ENCODE peak calls at places on chromosomes 11 and 22, in six cellular contexts. M is iPS DF 6.9; Z is HT-29; R is stimulated activated CD4-positive, alpha-beta T cell treated with anti-CD3 and anti-CD28 coated beads, TNF-alpha, amount 100 ng/mL, for 4 hours; E is nephron progenitor cell; B is tibial artery. J is an unnamed sample.

GRCh38 chr11:117828641-117829368 is 4.3 kb upstream of the FXYD2 start:
- DNase-seq in M (no peak), Z (no peak), R (peak), E (no peak), B (peak), J (no peak)

GRCh38 chr11:47514825-47515647 is 37.9 kb downstream of the CELF1 start:
- DNase-seq in M (no peak), Z (no peak), R (no peak), E (no peak), B (no peak), J (no peak)

GRCh38 chr22:23404689-23405365 is 175.3 kb downstream of the IGLL1 start:
- DNase-seq in M (no peak), Z (no peak), R (no peak), E (no peak), B (no peak), J (no peak)

GRCh38 chr22:23263651-23264555 is 83.6 kb downstream of the BCR start:
- DNase-seq in M (no peak), Z (no peak), R (no peak), E (no peak), B (no peak), J (no peak)

GRCh38 chr11:66971483-66971882 is 3.6 kb upstream of the C11orf86 start:
- DNase-seq in M (no peak), Z (no peak), R (no peak), E (no peak), B (no peak), J (no peak)

GRCh38 chr11:68495330-68495729 is 34.8 kb downstream of the PPP6R3 start:
- DNase-seq in M (no peak), Z (no peak), R (no peak), E (no peak), B (no peak), J (no peak)

GRCh38 chr11:130908770-130909625 is 7.3 kb downstream of the SNX19 start:
- DNase-seq in M (no peak), Z (no peak), R (no peak), E (no peak), B (no peak), J (no peak)

GRCh38 chr11:66868726-66869291 is 11.9 kb downstream of the LRFN4 start:
- DNase-seq in M (peak), Z (peak), R (peak), E (peak), B (no peak), J (peak)

GRCh38 chr11:112513936-112514716 is 253.5 kb upstream of the PLET1 start:
- DNase-seq in M (no peak), Z (no peak), R (no peak), E (no peak), B (no peak), J (no peak)

GRCh38 chr11:19703211-19703610 is 9.4 kb upstream of the NAV2 start:
- DNase-seq in M (no peak), Z (no peak), R (no peak), E (no peak), B (no peak), J (no peak)

GRCh38 chr11:124793466-124794278 is 6.5 kb downstream of the MSANTD2 start:
- DNase-seq in M (no peak), Z (peak), R (no peak), E (peak), B (no peak), J (no peak)

GRCh38 chr11:69647761-69648497 is 7.0 kb downstream of the CCND1 start:
- DNase-seq in M (no peak), Z (no peak), R (no peak), E (no peak), B (peak), J (no peak)

GRCh38 chr11:104907521-104908185 is 9.4 kb upstream of the CASP12 start:
- DNase-seq in M (no peak), Z (no peak), R (no peak), E (no peak), B (no peak), J (no peak)

GRCh38 chr22:44449061-44449682 is 48.9 kb downstream of the RTL6 start:
- DNase-seq in M (no peak), Z (no peak), R (no peak), E (no peak), B (peak), J (no peak)

GRCh38 chr11:1171985-1172728 is 14.4 kb downstream of the MUC5AC start:
- DNase-seq in M (no peak), Z (no peak), R (no peak), E (no peak), B (no peak), J (no peak)

GRCh38 chr22:44326549-44326881 is 13.8 kb upstream of the SHISAL1 start:
- DNase-seq in M (no peak), Z (no peak), R (no peak), E (no peak), B (no peak), J (no peak)

GRCh38 chr11:43547411-43547718 is 133.2 kb upstream of the HSD17B12 start:
- DNase-seq in M (no peak), Z (no peak), R (no peak), E (peak), B (no peak), J (no peak)

GRCh38 chr22:42560781-42561180 is 7.0 kb downstream of the SERHL2 start:
- DNase-seq in M (no peak), Z (no peak), R (no peak), E (peak), B (no peak), J (no peak)

GRCh38 chr11:47236482-47236881 is 12.1 kb downstream of the ACP2 start:
- DNase-seq in M (no peak), Z (no peak), R (no peak), E (no peak), B (no peak), J (no peak)

GRCh38 chr11:34194576-34195335 is 89.3 kb downstream of the NAT10 start:
- DNase-seq in M (no peak), Z (no peak), R (no peak), E (no peak), B (no peak), J (no peak)

GRCh38 chr22:36204641-36205032 is 3.0 kb upstream of the APOL4 start:
- DNase-seq in M (no peak), Z (no peak), R (no peak), E (no peak), B (no peak), J (no peak)

GRCh38 chr22:42931421-42932196 is 74.5 kb upstream of the ARFGAP3 start:
- DNase-seq in M (no peak), Z (no peak), R (no peak), E (no peak), B (no peak), J (no peak)

GRCh38 chr22:20091690-20092476 is 11.8 kb downstream of the DGCR8 start:
- DNase-seq in M (no peak), Z (no peak), R (no peak), E (no peak), B (peak), J (no peak)

GRCh38 chr11:44787981-44788380 is 61.2 kb downstream of the TSPAN18 start:
- DNase-seq in M (no peak), Z (no peak), R (no peak), E (no peak), B (peak), J (no peak)

GRCh38 chr11:26247340-26247739 is 84.6 kb upstream of the ANO3 start:
- DNase-seq in M (no peak), Z (no peak), R (no peak), E (no peak), B (no peak), J (no peak)

GRCh38 chr11:102836290-102836875 is 7.0 kb downstream of the MMP3 start:
- DNase-seq in M (no peak), Z (no peak), R (no peak), E (no peak), B (no peak), J (no peak)

GRCh38 chr11:2599561-2600189 is 100.1 kb downstream of the KCNQ1OT1 start:
- DNase-seq in M (no peak), Z (peak), R (no peak), E (no peak), B (no peak), J (no peak)

GRCh38 chr11:116691779-116692178 is 81.0 kb downstream of the BUD13 start:
- DNase-seq in M (no peak), Z (peak), R (peak), E (peak), B (peak), J (no peak)

GRCh38 chr11:9313648-9314290 is 624 bp downstream of the TMEM41B start:
- DNase-seq in M (no peak), Z (peak), R (no peak), E (no peak), B (no peak), J (no peak)

J was measured in iPS DF 19.7.